ENCODE peak calls at places on chromosomes 13 and 19, in six cellular contexts. One of them, this sample, is unnamed.

GRCh38 chr13:89827552-89827951 is 1519.9 kb upstream of the MIR17HG start:
- DNase-seq in K562: no peak
- DNase-seq in H1: no peak
- DNase-seq in SK-N-SH: no peak
- DNase-seq in GM12878: no peak
- DNase-seq in HepG2: no peak
- DNase-seq in this sample: no peak

GRCh38 chr19:33668968-33669367 is 47.2 kb downstream of the CHST8 start:
- DNase-seq in K562: no peak
- DNase-seq in H1: no peak
- DNase-seq in SK-N-SH: no peak
- DNase-seq in GM12878: no peak
- DNase-seq in HepG2: peak
- DNase-seq in this sample: no peak

GRCh38 chr13:32811297-32811800 is 204.9 kb upstream of the KL start:
- DNase-seq in K562: no peak
- DNase-seq in H1: no peak
- DNase-seq in SK-N-SH: no peak
- DNase-seq in GM12878: peak
- DNase-seq in HepG2: no peak
- DNase-seq in this sample: no peak

GRCh38 chr13:36131215-36131930 is at the start of gene DCLK1:
- DNase-seq in K562: no peak
- DNase-seq in H1: no peak
- DNase-seq in SK-N-SH: peak
- DNase-seq in GM12878: no peak
- DNase-seq in HepG2: no peak
- DNase-seq in this sample: no peak

GRCh38 chr13:64347662-64348061 is 2882.5 kb downstream of the PCDH9 start:
- DNase-seq in K562: no peak
- DNase-seq in H1: no peak
- DNase-seq in SK-N-SH: no peak
- DNase-seq in GM12878: no peak
- DNase-seq in HepG2: no peak
- DNase-seq in this sample: no peak

GRCh38 chr13:42539670-42540069 is 34.3 kb upstream of the TNFSF11 start:
- DNase-seq in K562: no peak
- DNase-seq in H1: peak
- DNase-seq in SK-N-SH: no peak
- DNase-seq in GM12878: no peak
- DNase-seq in HepG2: no peak
- DNase-seq in this sample: no peak

GRCh38 chr13:112664501-112665203 is 25.2 kb upstream of the ATP11A start:
- DNase-seq in K562: no peak
- DNase-seq in H1: no peak
- DNase-seq in SK-N-SH: no peak
- DNase-seq in GM12878: no peak
- DNase-seq in HepG2: no peak
- DNase-seq in this sample: no peak

GRCh38 chr13:23378009-23378632 is 55.4 kb downstream of the SACS start:
- DNase-seq in K562: no peak
- DNase-seq in H1: no peak
- DNase-seq in SK-N-SH: no peak
- DNase-seq in GM12878: peak
- DNase-seq in HepG2: no peak
- DNase-seq in this sample: peak

GRCh38 chr13:98839826-98840769 is 87.6 kb upstream of the SLC15A1 start:
- DNase-seq in K562: peak
- DNase-seq in H1: peak
- DNase-seq in SK-N-SH: peak
- DNase-seq in GM12878: no peak
- DNase-seq in HepG2: peak
- DNase-seq in this sample: no peak

GRCh38 chr13:110893571-110893970 is 21.3 kb downstream of the ANKRD10 start:
- DNase-seq in K562: no peak
- DNase-seq in H1: no peak
- DNase-seq in SK-N-SH: no peak
- DNase-seq in GM12878: no peak
- DNase-seq in HepG2: no peak
- DNase-seq in this sample: no peak

GRCh38 chr13:22235285-22235949 is 564.5 kb downstream of the FGF9 start:
- DNase-seq in K562: no peak
- DNase-seq in H1: no peak
- DNase-seq in SK-N-SH: no peak
- DNase-seq in GM12878: no peak
- DNase-seq in HepG2: no peak
- DNase-seq in this sample: no peak

GRCh38 chr13:34320084-34320483 is 502.1 kb downstream of the RFC3 start:
- DNase-seq in K562: no peak
- DNase-seq in H1: no peak
- DNase-seq in SK-N-SH: no peak
- DNase-seq in GM12878: no peak
- DNase-seq in HepG2: no peak
- DNase-seq in this sample: no peak

GRCh38 chr13:34321986-34322385 is 504.0 kb downstream of the RFC3 start:
- DNase-seq in K562: no peak
- DNase-seq in H1: no peak
- DNase-seq in SK-N-SH: no peak
- DNase-seq in GM12878: no peak
- DNase-seq in HepG2: no peak
- DNase-seq in this sample: no peak

GRCh38 chr13:34322416-34323074 is 504.6 kb downstream of the RFC3 start:
- DNase-seq in K562: no peak
- DNase-seq in H1: no peak
- DNase-seq in SK-N-SH: no peak
- DNase-seq in GM12878: no peak
- DNase-seq in HepG2: no peak
- DNase-seq in this sample: no peak
- TF ChIP-seq GABPA in K562: no peak
- TF ChIP-seq GABPA in H1: no peak
- TF ChIP-seq GABPA in SK-N-SH: no peak
- TF ChIP-seq GABPA in GM12878: no peak
- TF ChIP-seq GABPA in HepG2: no peak
- TF ChIP-seq GABPA in this sample: no peak

GRCh38 chr13:96091164-96091931 is 1.4 kb downstream of the HS6ST3 start:
- DNase-seq in K562: no peak
- DNase-seq in H1: no peak
- DNase-seq in SK-N-SH: peak
- DNase-seq in GM12878: no peak
- DNase-seq in HepG2: no peak
- DNase-seq in this sample: no peak
- TF ChIP-seq POLR2AphosphoS5 in K562: no peak
- TF ChIP-seq POLR2AphosphoS5 in H1: no peak
- TF ChIP-seq POLR2AphosphoS5 in SK-N-SH: no peak
- TF ChIP-seq POLR2AphosphoS5 in GM12878: no peak
- TF ChIP-seq POLR2AphosphoS5 in HepG2: no peak
- TF ChIP-seq POLR2AphosphoS5 in this sample: no peak

GRCh38 chr19:19213822-19214558 is 2.2 kb downstream of the NCAN start:
- DNase-seq in K562: no peak
- DNase-seq in H1: no peak
- DNase-seq in SK-N-SH: no peak
- DNase-seq in GM12878: no peak
- DNase-seq in HepG2: no peak
- DNase-seq in this sample: no peak

GRCh38 chr19:19215792-19216191 is 4.0 kb downstream of the NCAN start:
- DNase-seq in K562: no peak
- DNase-seq in H1: no peak
- DNase-seq in SK-N-SH: no peak
- DNase-seq in GM12878: no peak
- DNase-seq in HepG2: no peak
- DNase-seq in this sample: no peak

GRCh38 chr19:19218911-19219310 is 7.2 kb downstream of the NCAN start:
- DNase-seq in K562: no peak
- DNase-seq in H1: no peak
- DNase-seq in SK-N-SH: no peak
- DNase-seq in GM12878: no peak
- DNase-seq in HepG2: no peak
- DNase-seq in this sample: no peak

GRCh38 chr19:19214892-19215291 is 3.1 kb downstream of the NCAN start:
- DNase-seq in K562: peak
- DNase-seq in H1: no peak
- DNase-seq in SK-N-SH: no peak
- DNase-seq in GM12878: no peak
- DNase-seq in HepG2: peak
- DNase-seq in this sample: no peak

GRCh38 chr19:19217110-19217509 is 5.4 kb downstream of the NCAN start:
- DNase-seq in K562: peak
- DNase-seq in H1: no peak
- DNase-seq in SK-N-SH: peak
- DNase-seq in GM12878: no peak
- DNase-seq in HepG2: peak
- DNase-seq in this sample: no peak
- TF ChIP-seq CTCF in K562: peak
- TF ChIP-seq CTCF in H1: peak
- TF ChIP-seq CTCF in SK-N-SH: peak
- TF ChIP-seq CTCF in GM12878: no peak
- TF ChIP-seq CTCF in HepG2: peak
- TF ChIP-seq CTCF in this sample: no peak

DNA sequence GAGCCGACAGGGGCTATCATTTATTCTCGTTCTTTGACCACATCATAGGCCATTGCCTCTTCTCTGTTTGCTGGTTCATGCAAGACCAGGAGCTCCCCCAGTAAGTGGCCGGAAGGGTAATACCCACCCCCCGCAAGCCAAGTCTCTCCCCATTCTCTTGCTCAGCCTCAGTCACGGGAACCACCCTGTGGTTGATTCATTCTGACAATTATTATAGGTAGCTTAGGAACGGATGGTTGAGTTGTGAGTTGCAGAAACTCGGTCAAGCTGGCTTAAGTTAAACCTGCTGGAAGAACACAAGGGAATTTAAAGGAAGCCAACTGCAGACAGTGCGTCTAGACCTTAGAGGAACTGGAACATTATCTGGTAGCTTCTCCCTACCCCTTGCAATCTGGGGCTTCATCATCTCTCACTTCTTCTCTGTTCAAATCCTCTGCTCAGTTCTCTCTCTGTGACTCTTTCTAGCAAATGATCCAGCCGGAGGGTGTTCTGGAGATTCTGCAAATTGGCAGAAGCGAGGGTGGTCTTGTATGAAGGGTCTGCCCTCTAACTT is 8.9 kb downstream of the FPR1 start:
- DNase-seq in K562: no peak
- DNase-seq in H1: no peak
- DNase-seq in SK-N-SH: no peak
- DNase-seq in GM12878: no peak
- DNase-seq in HepG2: no peak
- DNase-seq in this sample: no peak
- TF ChIP-seq GABPA in K562: no peak
- TF ChIP-seq GABPA in H1: no peak
- TF ChIP-seq GABPA in SK-N-SH: no peak
- TF ChIP-seq GABPA in GM12878: no peak
- TF ChIP-seq GABPA in HepG2: no peak
- TF ChIP-seq GABPA in this sample: no peak

GRCh38 chr19:38812841-38813320 is at the start of gene LGALS4:
- DNase-seq in K562: peak
- DNase-seq in H1: no peak
- DNase-seq in SK-N-SH: peak
- DNase-seq in GM12878: no peak
- DNase-seq in HepG2: no peak
- DNase-seq in this sample: no peak

GRCh38 chr19:38816131-38816750 is 3.5 kb upstream of the LGALS4 start:
- DNase-seq in K562: no peak
- DNase-seq in H1: no peak
- DNase-seq in SK-N-SH: peak
- DNase-seq in GM12878: no peak
- DNase-seq in HepG2: no peak
- DNase-seq in this sample: no peak

GRCh38 chr19:38813323-38813722 is 578 bp upstream of the LGALS4 start:
- DNase-seq in K562: no peak
- DNase-seq in H1: no peak
- DNase-seq in SK-N-SH: no peak
- DNase-seq in GM12878: no peak
- DNase-seq in HepG2: no peak
- DNase-seq in this sample: no peak

GRCh38 chr19:38817081-38817480 is 4.3 kb upstream of the LGALS4 start:
- DNase-seq in K562: no peak
- DNase-seq in H1: no peak
- DNase-seq in SK-N-SH: no peak
- DNase-seq in GM12878: no peak
- DNase-seq in HepG2: no peak
- DNase-seq in this sample: no peak

DNA sequence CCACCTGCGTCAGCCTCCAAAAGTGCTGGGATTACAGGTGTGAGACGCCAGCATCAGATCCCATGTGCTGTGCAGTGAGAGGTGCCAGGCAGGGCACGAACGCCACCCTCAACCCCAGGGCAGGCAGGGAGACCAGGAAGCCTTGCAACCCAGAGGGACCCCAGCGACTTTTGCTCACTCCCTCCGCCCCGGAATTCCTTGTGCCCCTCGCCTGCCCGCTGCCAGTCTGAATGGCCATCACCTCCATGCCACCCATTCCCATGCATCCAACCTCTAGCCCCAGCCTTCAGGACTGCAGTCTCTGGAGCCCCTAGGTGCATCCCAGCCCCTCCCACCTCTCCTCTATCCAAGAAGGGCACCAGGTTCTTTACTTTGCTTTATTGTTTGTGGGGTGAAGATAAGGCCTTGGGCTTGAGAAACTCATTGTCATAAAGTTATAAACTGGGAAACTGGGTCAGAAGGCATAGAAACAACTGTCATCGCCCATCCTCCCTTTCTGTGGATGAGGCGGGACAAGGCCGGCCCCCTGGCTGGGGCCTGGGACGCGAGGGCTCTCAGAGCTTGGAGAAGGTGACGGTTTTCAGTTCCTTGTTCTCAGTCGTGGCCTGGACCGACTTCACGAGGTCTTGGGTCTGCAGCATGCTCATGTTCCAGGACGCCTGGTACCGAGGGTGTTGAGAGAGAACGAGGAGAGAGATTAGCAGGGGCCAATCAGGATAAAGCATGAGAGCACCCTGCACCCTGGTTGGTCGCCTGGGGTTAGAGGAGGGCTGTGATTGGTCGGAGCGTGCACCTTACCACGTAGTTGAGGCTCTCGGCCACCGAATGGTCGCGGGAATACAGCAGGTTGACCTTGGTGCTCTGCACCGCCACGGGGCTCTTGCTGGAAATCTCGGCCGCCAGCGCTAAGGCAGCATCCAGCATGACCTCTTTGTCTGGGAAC is 2.6 kb upstream of the LGALS4 start:
- DNase-seq in K562: peak
- DNase-seq in H1: no peak
- DNase-seq in SK-N-SH: peak
- DNase-seq in GM12878: no peak
- DNase-seq in HepG2: no peak
- DNase-seq in this sample: no peak
- TF ChIP-seq POLR2AphosphoS5 in K562: no peak
- TF ChIP-seq POLR2AphosphoS5 in H1: no peak
- TF ChIP-seq POLR2AphosphoS5 in SK-N-SH: no peak
- TF ChIP-seq POLR2AphosphoS5 in GM12878: no peak
- TF ChIP-seq POLR2AphosphoS5 in HepG2: no peak
- TF ChIP-seq POLR2AphosphoS5 in this sample: no peak

GRCh38 chr13:70104481-70104880 is 3.1 kb upstream of the ATXN8OS start:
- DNase-seq in K562: no peak
- DNase-seq in H1: no peak
- DNase-seq in SK-N-SH: no peak
- DNase-seq in GM12878: no peak
- DNase-seq in HepG2: no peak
- DNase-seq in this sample: no peak

GRCh38 chr13:70098669-70099068 is 9.0 kb upstream of the ATXN8OS start:
- DNase-seq in K562: no peak
- DNase-seq in H1: no peak
- DNase-seq in SK-N-SH: peak
- DNase-seq in GM12878: no peak
- DNase-seq in HepG2: no peak
- DNase-seq in this sample: no peak
- TF ChIP-seq CTCF in K562: no peak
- TF ChIP-seq CTCF in H1: peak
- TF ChIP-seq CTCF in SK-N-SH: peak
- TF ChIP-seq CTCF in GM12878: peak
- TF ChIP-seq CTCF in HepG2: no peak
- TF ChIP-seq CTCF in this sample: no peak

This sample was measured in HL-60.